ENCODE peak calls at places on chromosomes 13 and 19, in ten cellular contexts. Y is M059J; X is mucosa of gallbladder; I is AG09319; K is T-helper 2 cell; Q is HT-29; T is stimulated activated CD4-positive, alpha-beta T cell treated with anti-CD3 and anti-CD28 coated beads, Interleukin-4, amount 100 ng/mL, for 24 hours; A is left cardiac atrium; J is HAP-1; W is activated T-helper 1 cell treated with anti-CD3 and anti-CD28 coated beads, Interleukin-12 subunit alpha, Interleukin-12 subunit beta, Interleukin-2, Interleukin-4 antibody, amounts not matched to agents 30 ng/mL and 10 ng/mL and 1 ng/mL, durations not matched to agents 14 hours and 24 hours and 36 hours. B is an unnamed sample.
A peak's percentile ranks its signal among the peaks of the same experiment; 100 is the strongest.

GRCh38 chr19:38691938-38692457 is 44.5 kb downstream of the ACTN4 start:
- DNase-seq in Y (peak; percentile 95), X (peak; percentile 69), I (peak; percentile 88), K (no peak), Q (no peak), T (no peak), A (peak; percentile 73), J (no peak), W (no peak), B (peak; percentile 89)

GRCh38 chr19:40718774-40719391 is 2.0 kb downstream of the ITPKC start:
- DNase-seq in Y (peak; percentile 63), X (peak; percentile 87), I (no peak), K (no peak), Q (peak; percentile 96), T (no peak), A (peak; percentile 57), J (peak; percentile 12), W (no peak), B (peak; percentile 61)

GRCh38 chr19:48698046-48698445 is 2.3 kb downstream of the FUT2 start:
- DNase-seq in Y (peak; percentile 86), X (peak; percentile 69), I (no peak), K (no peak), Q (peak; percentile 90), T (no peak), A (no peak), J (no peak), W (no peak), B (peak; percentile 67)

GRCh38 chr13:110850840-110851239 is 64.0 kb downstream of the ANKRD10 start:
- DNase-seq in Y (no peak), X (no peak), I (no peak), K (no peak), Q (no peak), T (no peak), A (no peak), J (no peak), W (no peak), B (no peak)

GRCh38 chr13:95880346-95880745 is 172.9 kb downstream of the UGGT2 start:
- DNase-seq in Y (peak; percentile 6), X (no peak), I (no peak), K (no peak), Q (no peak), T (no peak), A (no peak), J (no peak), W (no peak), B (no peak)

GRCh38 chr13:30364876-30365275 is 57.4 kb upstream of the UBE2L5 start:
- DNase-seq in Y (peak; percentile 42), X (no peak), I (no peak), K (no peak), Q (no peak), T (no peak), A (no peak), J (no peak), W (no peak), B (no peak)

GRCh38 chr13:80100636-80101035 is 240.3 kb downstream of the SPRY2 start:
- DNase-seq in Y (no peak), X (no peak), I (no peak), K (no peak), Q (no peak), T (no peak), A (no peak), J (no peak), W (no peak), B (peak; percentile 12)

GRCh38 chr13:72521965-72522661 is 205.3 kb downstream of the MZT1 start:
- DNase-seq in Y (no peak), X (no peak), I (no peak), K (no peak), Q (no peak), T (no peak), A (no peak), J (no peak), W (no peak), B (no peak)

GRCh38 chr13:71806885-71807284 is 60.1 kb downstream of the DACH1 start:
- DNase-seq in Y (no peak), X (no peak), I (no peak), K (no peak), Q (no peak), T (no peak), A (no peak), J (no peak), W (no peak), B (no peak)

GRCh38 chr13:23509781-23510543 is 60.2 kb upstream of the TNFRSF19 start:
- DNase-seq in Y (peak; percentile 93), X (no peak), I (no peak), K (no peak), Q (no peak), T (no peak), A (no peak), J (no peak), W (no peak), B (peak; percentile 46)

GRCh38 chr13:32164622-32165268 is 133.2 kb downstream of the FRY start:
- DNase-seq in Y (peak; percentile 80), X (no peak), I (no peak), K (no peak), Q (peak; percentile 96), T (peak; percentile 33), A (no peak), J (peak; percentile 87), W (no peak), B (peak; percentile 20)

GRCh38 chr13:97319088-97319487 is 97.0 kb downstream of the MBNL2 start:
- DNase-seq in Y (no peak), X (no peak), I (no peak), K (no peak), Q (no peak), T (no peak), A (peak; percentile 36), J (no peak), W (no peak), B (no peak)

GRCh38 chr19:36152886-36153525 is 759 bp upstream of the COX7A1 start:
- DNase-seq in Y (no peak), X (no peak), I (no peak), K (no peak), Q (no peak), T (no peak), A (no peak), J (no peak), W (no peak), B (no peak)

GRCh38 chr13:38577048-38577447 is 109.8 kb upstream of the FREM2 start:
- DNase-seq in Y (peak; percentile 17), X (no peak), I (no peak), K (no peak), Q (peak; percentile 13), T (no peak), A (no peak), J (no peak), W (no peak), B (no peak)

GRCh38 chr13:109569938-109570711 is 216.3 kb downstream of the IRS2 start:
- DNase-seq in Y (no peak), X (no peak), I (no peak), K (peak; percentile 17), Q (no peak), T (peak; percentile 19), A (no peak), J (no peak), W (peak; percentile 42), B (no peak)

GRCh38 chr13:42532561-42533335 is 41.2 kb upstream of the TNFSF11 start:
- DNase-seq in Y (no peak), X (no peak), I (no peak), K (no peak), Q (peak; percentile 32), T (no peak), A (no peak), J (peak; percentile 92), W (no peak), B (no peak)

GRCh38 chr13:81929988-81930387 is 1589.1 kb upstream of the SPRY2 start:
- DNase-seq in Y (peak; percentile 1), X (no peak), I (no peak), K (no peak), Q (peak; percentile 60), T (no peak), A (no peak), J (peak; percentile 82), W (no peak), B (no peak)

GRCh38 chr13:75197803-75198202 is 284.2 kb downstream of the TBC1D4 start:
- DNase-seq in Y (no peak), X (no peak), I (no peak), K (no peak), Q (no peak), T (no peak), A (no peak), J (no peak), W (no peak), B (no peak)